ENCODE peak calls at places on chromosomes 7 and 10, in seven cellular contexts. S, Y, M, I, L, X and J are unnamed samples.

GRCh38 chr7:29145553-29146081 is 720 bp downstream of the CPVL start:
- DNase-seq in L (no peak), X (no peak), S (no peak), M (no peak), Y (no peak), I (no peak), J (no peak)

GRCh38 chr7:102864958-102865357 is 47.8 kb upstream of the LRRC17 start:
- DNase-seq in L (no peak), S (no peak), I (no peak), Y (no peak), M (no peak), X (no peak), J (no peak)

GRCh38 chr7:47357398-47357797 is 224.5 kb downstream of the TNS3 start:
- DNase-seq in I (no peak), Y (no peak), L (no peak), S (no peak), M (no peak), X (no peak), J (no peak)

GRCh38 chr7:157488326-157488725 is 151.5 kb downstream of the DNAJB6 start:
- DNase-seq in I (no peak), M (no peak), Y (no peak), L (no peak), S (no peak), X (no peak), J (no peak)

GRCh38 chr7:35831208-35831607 is 30.4 kb downstream of the SEPTIN7 start:
- DNase-seq in S (peak), X (no peak), M (no peak), I (no peak), L (peak), Y (no peak), J (peak)

GRCh38 chr10:49282879-49283321 is 16.1 kb upstream of the C10orf71 start:
- DNase-seq in L (no peak), I (peak), X (no peak), S (no peak), Y (no peak), M (no peak), J (no peak)

GRCh38 chr7:18995270-18995671 is 122.2 kb downstream of the TWIST1 start:
- DNase-seq in X (no peak), L (no peak), M (no peak), I (no peak), S (peak), Y (no peak), J (peak)

GRCh38 chr7:105647591-105647990 is 66.3 kb upstream of the EFCAB10 start:
- DNase-seq in Y (no peak), L (no peak), I (no peak), S (no peak), X (peak), M (no peak), J (no peak)

GRCh38 chr7:133676805-133677370 is 424.0 kb downstream of the EXOC4 start:
- DNase-seq in X (no peak), Y (no peak), I (no peak), M (no peak), S (no peak), L (peak), J (no peak)

GRCh38 chr10:1162481-1163203 is 106.5 kb downstream of the WDR37 start:
- DNase-seq in I (peak), Y (no peak), M (no peak), X (no peak), S (no peak), L (no peak), J (no peak)

GRCh38 chr10:1287493-1288480 is 231.6 kb downstream of the WDR37 start:
- DNase-seq in L (no peak), Y (no peak), S (no peak), X (no peak), I (no peak), M (no peak), J (no peak)

GRCh38 chr7:3949226-3949625 is 648.2 kb downstream of the SDK1 start:
- DNase-seq in I (no peak), L (peak), X (no peak), S (no peak), M (no peak), Y (no peak), J (no peak)

GRCh38 chr7:37208528-37208927 is 240.1 kb downstream of the ELMO1 start:
- DNase-seq in I (peak), L (peak), M (no peak), X (no peak), Y (no peak), S (peak), J (peak)

GRCh38 chr7:128841961-128842673 is 11.9 kb downstream of the FLNC start:
- DNase-seq in Y (peak), I (peak), M (peak), X (no peak), S (peak), L (peak), J (peak)

GRCh38 chr10:88039496-88040200 is 176.2 kb downstream of the PTEN start:
- DNase-seq in M (no peak), Y (no peak), X (no peak), I (no peak), S (no peak), L (peak), J (peak)

GRCh38 chr10:101694056-101694673 is 805 bp downstream of the FBXW4 start:
- DNase-seq in Y (peak), S (peak), X (no peak), L (peak), I (peak), M (peak), J (peak)

GRCh38 chr7:99392046-99392445 is 16.4 kb downstream of the PDAP1 start:
- DNase-seq in S (no peak), M (no peak), I (no peak), X (no peak), L (no peak), Y (no peak), J (no peak)

GRCh38 chr10:94200148-94200846 is 162.4 kb downstream of the NOC3L start:
- DNase-seq in S (no peak), M (no peak), I (no peak), Y (no peak), X (no peak), L (no peak), J (no peak)

GRCh38 chr7:29623976-29624375 is 60.3 kb downstream of the PRR15 start:
- DNase-seq in L (no peak), S (no peak), X (no peak), I (no peak), Y (no peak), M (no peak), J (no peak)

GRCh38 chr7:54837167-54837566 is 78.2 kb upstream of the SEC61G start:
- DNase-seq in M (no peak), S (peak), Y (no peak), L (no peak), X (no peak), I (no peak), J (peak)

GRCh38 chr10:89981891-89982290 is 280.5 kb downstream of the KIF20B start:
- DNase-seq in Y (no peak), X (no peak), L (peak), I (no peak), M (no peak), S (no peak), J (no peak)

GRCh38 chr10:13528138-13528874 is 508 bp downstream of the BEND7 start:
- DNase-seq in L (no peak), I (no peak), X (no peak), S (peak), M (peak), Y (no peak), J (peak)

GRCh38 chr7:133837248-133837647 is 289.9 kb upstream of the LRGUK start:
- DNase-seq in I (no peak), S (no peak), M (no peak), L (no peak), X (no peak), Y (no peak), J (no peak)

GRCh38 chr7:27204851-27205322 is 5.0 kb upstream of the HOXA13 start:
- DNase-seq in M (no peak), I (no peak), Y (no peak), X (no peak), S (peak), L (no peak), J (peak)